ENCODE peak calls at places on chromosomes 7 and 10, in seven cellular contexts. One of them, this sample, is unnamed.

GRCh38 chr7:151366872-151367207 is 25.2 kb downstream of the NUB1 start:
- DNase-seq in GM12891: no peak
- DNase-seq in K562: no peak
- DNase-seq in HepG2: no peak
- DNase-seq in GM12878: no peak
- DNase-seq in H1: peak; percentile 11
- DNase-seq in GM12892: no peak
- DNase-seq in this sample: no peak

GRCh38 chr7:55590517-55591281 is 18.4 kb upstream of the VOPP1 start:
- DNase-seq in GM12891: no peak
- DNase-seq in K562: peak; percentile 2
- DNase-seq in HepG2: no peak
- DNase-seq in GM12878: no peak
- DNase-seq in H1: no peak
- DNase-seq in GM12892: no peak
- DNase-seq in this sample: no peak

GRCh38 chr7:68246189-68246633 is 1249.6 kb downstream of the TYW1 start:
- DNase-seq in GM12891: no peak
- DNase-seq in K562: no peak
- DNase-seq in HepG2: no peak
- DNase-seq in GM12878: no peak
- DNase-seq in H1: peak; percentile 57
- DNase-seq in GM12892: no peak
- DNase-seq in this sample: no peak

GRCh38 chr7:29435167-29435566 is 128.5 kb upstream of the PRR15 start:
- DNase-seq in GM12891: no peak
- DNase-seq in K562: no peak
- DNase-seq in HepG2: no peak
- DNase-seq in GM12878: no peak
- DNase-seq in H1: no peak
- DNase-seq in GM12892: no peak
- DNase-seq in this sample: no peak

GRCh38 chr10:85927952-85928677 is 438.5 kb downstream of the GRID1 start:
- DNase-seq in GM12891: no peak
- DNase-seq in K562: no peak
- DNase-seq in HepG2: no peak
- DNase-seq in GM12878: no peak
- DNase-seq in H1: no peak
- DNase-seq in GM12892: no peak
- DNase-seq in this sample: peak; percentile 69

GRCh38 chr7:16345979-16346958 is 75.1 kb downstream of the CRPPA start:
- DNase-seq in GM12891: no peak
- DNase-seq in K562: no peak
- DNase-seq in HepG2: no peak
- DNase-seq in GM12878: no peak
- DNase-seq in H1: no peak
- DNase-seq in GM12892: no peak
- DNase-seq in this sample: no peak

GRCh38 chr10:124672181-124672638 is 72.0 kb downstream of the FAM53B start:
- DNase-seq in GM12891: no peak
- DNase-seq in K562: no peak
- DNase-seq in HepG2: no peak
- DNase-seq in GM12878: no peak
- DNase-seq in H1: no peak
- DNase-seq in GM12892: no peak
- DNase-seq in this sample: no peak

GRCh38 chr10:17059197-17059688 is 70.4 kb downstream of the CUBN start:
- DNase-seq in GM12891: no peak
- DNase-seq in K562: no peak
- DNase-seq in HepG2: no peak
- DNase-seq in GM12878: no peak
- DNase-seq in H1: no peak
- DNase-seq in GM12892: no peak
- DNase-seq in this sample: no peak

GRCh38 chr7:50362712-50363282 is 58.3 kb downstream of the IKZF1 start:
- DNase-seq in GM12891: no peak
- DNase-seq in K562: no peak
- DNase-seq in HepG2: no peak
- DNase-seq in GM12878: no peak
- DNase-seq in H1: no peak
- DNase-seq in GM12892: no peak
- DNase-seq in this sample: no peak

GRCh38 chr10:118216526-118217035 is 125.5 kb downstream of the FAM204A start:
- DNase-seq in GM12891: no peak
- DNase-seq in K562: no peak
- DNase-seq in HepG2: no peak
- DNase-seq in GM12878: no peak
- DNase-seq in H1: no peak
- DNase-seq in GM12892: no peak
- DNase-seq in this sample: no peak
- TF ChIP-seq TAF1 in GM12891: no peak
- TF ChIP-seq TAF1 in K562: no peak
- TF ChIP-seq TAF1 in HepG2: no peak
- TF ChIP-seq TAF1 in GM12878: no peak
- TF ChIP-seq TAF1 in H1: no peak
- TF ChIP-seq TAF1 in GM12892: no peak
- TF ChIP-seq TAF1 in this sample: no peak

GRCh38 chr10:33277135-33277536 is 57.3 kb downstream of the NRP1 start:
- DNase-seq in GM12891: no peak
- DNase-seq in K562: no peak
- DNase-seq in HepG2: no peak
- DNase-seq in GM12878: no peak
- DNase-seq in H1: no peak
- DNase-seq in GM12892: no peak
- DNase-seq in this sample: peak; percentile 72
- TF ChIP-seq TAF1 in GM12891: no peak
- TF ChIP-seq TAF1 in K562: no peak
- TF ChIP-seq TAF1 in HepG2: no peak
- TF ChIP-seq TAF1 in GM12878: no peak
- TF ChIP-seq TAF1 in H1: no peak
- TF ChIP-seq TAF1 in GM12892: no peak
- TF ChIP-seq TAF1 in this sample: no peak

DNA sequence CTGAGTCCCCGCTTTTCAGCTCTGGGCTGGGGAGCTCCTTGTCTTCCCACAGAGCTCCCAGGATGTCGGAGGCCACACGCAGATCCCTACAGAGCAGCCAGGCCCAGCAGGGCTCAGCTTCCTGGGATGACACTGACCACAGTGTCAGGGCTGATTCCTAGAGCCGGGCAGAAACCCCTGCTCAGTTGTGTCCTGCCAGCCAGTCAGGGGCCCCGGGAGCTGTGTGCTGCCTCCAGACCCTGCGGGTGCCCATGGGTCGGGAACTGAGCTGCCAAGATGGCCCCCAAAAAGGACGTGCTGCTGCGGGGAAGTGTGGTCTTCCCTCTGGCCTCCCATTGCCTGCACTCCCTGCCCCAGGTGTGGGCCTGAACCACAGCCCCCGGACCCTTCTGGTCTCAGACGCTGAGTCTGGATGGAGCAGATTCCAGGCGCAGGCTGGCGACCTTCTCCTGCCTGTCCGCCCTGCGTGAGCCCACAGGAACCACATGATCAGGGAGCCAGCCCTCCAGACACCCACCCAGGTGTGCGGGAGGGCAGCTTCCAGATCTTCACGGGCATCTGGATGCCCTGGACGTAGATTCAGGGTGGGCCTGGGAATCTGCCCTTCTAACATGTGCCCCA is 217.4 kb downstream of the MAD1L1 start:
- DNase-seq in GM12891: no peak
- DNase-seq in K562: no peak
- DNase-seq in HepG2: no peak
- DNase-seq in GM12878: no peak
- DNase-seq in H1: peak; percentile 41
- DNase-seq in GM12892: no peak
- DNase-seq in this sample: peak; percentile 52
- TF ChIP-seq TAF1 in GM12891: no peak
- TF ChIP-seq TAF1 in K562: no peak
- TF ChIP-seq TAF1 in HepG2: no peak
- TF ChIP-seq TAF1 in GM12878: no peak
- TF ChIP-seq TAF1 in H1: no peak
- TF ChIP-seq TAF1 in GM12892: no peak
- TF ChIP-seq TAF1 in this sample: no peak

DNA sequence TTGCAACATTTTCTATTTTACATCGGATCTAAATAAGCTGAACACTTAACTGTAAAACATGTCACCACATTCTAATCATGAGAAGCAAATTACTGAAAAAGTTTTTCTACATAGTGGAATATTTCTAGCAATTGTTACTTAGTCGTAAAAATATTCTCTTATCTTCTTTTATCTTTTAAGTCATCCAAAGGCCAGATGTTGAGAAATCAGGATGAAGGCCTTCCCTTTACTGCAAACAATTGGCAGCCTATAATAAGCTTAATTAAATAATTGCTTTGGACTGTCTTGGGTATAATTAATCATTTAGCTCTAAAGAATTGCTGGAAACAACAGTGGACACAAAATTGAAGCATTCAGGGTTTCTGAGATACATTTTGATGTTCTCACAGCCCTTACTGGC is 226.5 kb downstream of the FANK1 start:
- DNase-seq in GM12891: no peak
- DNase-seq in K562: no peak
- DNase-seq in HepG2: no peak
- DNase-seq in GM12878: no peak
- DNase-seq in H1: no peak
- DNase-seq in GM12892: no peak
- DNase-seq in this sample: no peak
- TF ChIP-seq TAF1 in GM12891: no peak
- TF ChIP-seq TAF1 in K562: no peak
- TF ChIP-seq TAF1 in HepG2: no peak
- TF ChIP-seq TAF1 in GM12878: no peak
- TF ChIP-seq TAF1 in H1: no peak
- TF ChIP-seq TAF1 in GM12892: no peak
- TF ChIP-seq TAF1 in this sample: no peak

GRCh38 chr7:112986256-112987031 is 100.2 kb downstream of the GPR85 start:
- DNase-seq in GM12891: no peak
- DNase-seq in K562: no peak
- DNase-seq in HepG2: no peak
- DNase-seq in GM12878: no peak
- DNase-seq in H1: no peak
- DNase-seq in GM12892: no peak
- DNase-seq in this sample: no peak
- TF ChIP-seq TAF1 in GM12891: no peak
- TF ChIP-seq TAF1 in K562: no peak
- TF ChIP-seq TAF1 in HepG2: no peak
- TF ChIP-seq TAF1 in GM12878: no peak
- TF ChIP-seq TAF1 in H1: no peak
- TF ChIP-seq TAF1 in GM12892: no peak
- TF ChIP-seq TAF1 in this sample: no peak

DNA sequence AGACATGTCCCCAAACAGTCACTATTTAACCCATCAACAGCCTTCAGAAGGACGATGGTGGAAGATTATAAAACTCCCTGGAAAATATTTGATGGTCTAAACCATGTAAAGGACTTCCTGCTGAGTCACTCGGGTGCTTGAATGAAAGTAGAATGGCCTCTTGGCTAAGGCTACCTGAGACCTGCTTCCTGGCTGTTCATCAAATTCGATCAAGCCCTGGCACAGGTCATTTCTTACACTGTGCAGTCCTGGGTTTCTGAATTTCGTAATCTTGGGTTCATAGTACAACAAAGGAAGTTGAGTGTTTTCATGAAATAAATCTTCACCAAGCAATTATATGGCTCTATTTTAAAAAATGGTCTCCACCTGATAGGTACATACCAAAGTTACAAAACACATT is 260.3 kb upstream of the RNF32 start:
- DNase-seq in GM12891: no peak
- DNase-seq in K562: no peak
- DNase-seq in HepG2: peak; percentile 22
- DNase-seq in GM12878: no peak
- DNase-seq in H1: no peak
- DNase-seq in GM12892: no peak
- DNase-seq in this sample: no peak
- TF ChIP-seq TAF1 in GM12891: no peak
- TF ChIP-seq TAF1 in K562: no peak
- TF ChIP-seq TAF1 in HepG2: no peak
- TF ChIP-seq TAF1 in GM12878: no peak
- TF ChIP-seq TAF1 in H1: no peak
- TF ChIP-seq TAF1 in GM12892: no peak
- TF ChIP-seq TAF1 in this sample: no peak

DNA sequence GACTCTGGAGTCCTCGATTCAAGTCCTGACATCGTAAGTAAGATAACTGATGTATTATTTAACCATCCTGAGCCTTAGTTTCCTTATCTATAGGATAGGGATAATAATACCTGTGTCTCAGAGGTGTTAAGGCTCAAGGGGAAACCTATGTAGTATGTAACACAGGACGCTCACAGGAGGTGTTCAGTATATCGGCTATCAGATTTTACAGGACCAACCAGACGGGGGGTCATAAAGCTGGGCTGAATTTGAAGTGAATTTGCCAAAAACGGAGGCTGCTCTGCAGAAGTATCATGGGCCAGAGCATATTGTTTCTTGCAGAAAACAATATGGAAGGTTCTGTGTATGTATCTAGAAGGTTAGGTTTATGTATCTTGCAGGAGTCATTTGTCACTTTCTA is 11.1 kb upstream of the ZNF282 start:
- DNase-seq in GM12891: no peak
- DNase-seq in K562: no peak
- DNase-seq in HepG2: no peak
- DNase-seq in GM12878: no peak
- DNase-seq in H1: no peak
- DNase-seq in GM12892: no peak
- DNase-seq in this sample: no peak
- TF ChIP-seq TAF1 in GM12891: no peak
- TF ChIP-seq TAF1 in K562: no peak
- TF ChIP-seq TAF1 in HepG2: no peak
- TF ChIP-seq TAF1 in GM12878: no peak
- TF ChIP-seq TAF1 in H1: no peak
- TF ChIP-seq TAF1 in GM12892: no peak
- TF ChIP-seq TAF1 in this sample: no peak

GRCh38 chr7:103391150-103391549 is 43.7 kb downstream of the PSMC2 start:
- DNase-seq in GM12891: no peak
- DNase-seq in K562: no peak
- DNase-seq in HepG2: peak; percentile 31
- DNase-seq in GM12878: no peak
- DNase-seq in H1: no peak
- DNase-seq in GM12892: no peak
- DNase-seq in this sample: no peak

GRCh38 chr7:103394566-103394965 is 47.1 kb downstream of the PSMC2 start:
- DNase-seq in GM12891: no peak
- DNase-seq in K562: no peak
- DNase-seq in HepG2: no peak
- DNase-seq in GM12878: no peak
- DNase-seq in H1: no peak
- DNase-seq in GM12892: no peak
- DNase-seq in this sample: no peak

GRCh38 chr7:103389263-103389662 is 41.8 kb downstream of the PSMC2 start:
- DNase-seq in GM12891: no peak
- DNase-seq in K562: no peak
- DNase-seq in HepG2: peak; percentile 19
- DNase-seq in GM12878: no peak
- DNase-seq in H1: no peak
- DNase-seq in GM12892: no peak
- DNase-seq in this sample: no peak

GRCh38 chr7:103395071-103395470 is 47.6 kb downstream of the PSMC2 start:
- DNase-seq in GM12891: no peak
- DNase-seq in K562: no peak
- DNase-seq in HepG2: no peak
- DNase-seq in GM12878: no peak
- DNase-seq in H1: no peak
- DNase-seq in GM12892: no peak
- DNase-seq in this sample: no peak

DNA sequence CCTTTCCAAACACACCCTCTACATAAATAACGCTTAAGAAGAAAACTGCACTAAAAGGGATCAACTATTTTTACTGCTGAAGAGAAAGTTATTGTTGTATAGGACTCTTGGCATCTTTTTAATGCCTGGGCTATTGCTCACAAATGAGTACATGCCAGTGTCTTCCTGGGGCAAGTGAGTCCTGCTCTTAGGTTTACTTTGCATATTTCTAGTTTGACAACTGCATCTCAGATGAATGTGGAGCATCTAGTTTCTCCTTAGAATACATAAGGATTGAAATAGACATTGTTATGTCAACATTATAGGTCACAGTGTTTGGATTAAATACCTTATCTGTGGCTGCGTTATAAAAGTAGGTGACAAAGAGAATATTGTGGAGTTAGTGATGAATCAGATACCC is 44.5 kb downstream of the PSMC2 start:
- DNase-seq in GM12891: no peak
- DNase-seq in K562: no peak
- DNase-seq in HepG2: no peak
- DNase-seq in GM12878: no peak
- DNase-seq in H1: no peak
- DNase-seq in GM12892: no peak
- DNase-seq in this sample: no peak
- TF ChIP-seq TAF1 in GM12891: no peak
- TF ChIP-seq TAF1 in K562: no peak
- TF ChIP-seq TAF1 in HepG2: no peak
- TF ChIP-seq TAF1 in GM12878: no peak
- TF ChIP-seq TAF1 in H1: no peak
- TF ChIP-seq TAF1 in GM12892: no peak
- TF ChIP-seq TAF1 in this sample: no peak

This sample was measured in SK-N-SH.